ENCODE peak calls at places on chromosome 11, in four cellular contexts. R is adrenal gland, F is glomerular endothelial cell, C is NCI-H460. A is an unnamed sample.
A peak's percentile ranks its signal among the peaks of the same experiment; 100 is the strongest.

GRCh38 chr11:118883368-118884071 is at the start of gene CXCR5:
- DNase-seq in C (no peak), R (no peak), F (no peak), A (no peak)

GRCh38 chr11:46366661-46367161 is 14.8 kb upstream of the MDK start:
- DNase-seq in F (no peak), C (no peak), R (no peak), A (no peak)

GRCh38 chr11:1771273-1771672 is 7.5 kb upstream of the CTSD start:
- DNase-seq in R (peak; percentile 50), C (no peak), F (no peak), A (no peak)

GRCh38 chr11:120928506-120929062 is 95.3 kb upstream of the TBCEL start:
- DNase-seq in F (no peak), C (no peak), R (no peak), A (no peak)

GRCh38 chr11:16216831-16217230 is 139.5 kb downstream of the SOX6 start:
- DNase-seq in F (no peak), R (no peak), C (no peak), A (no peak)

GRCh38 chr11:102241026-102241425 is 76.3 kb upstream of the BIRC3 start:
- DNase-seq in F (no peak), C (no peak), R (no peak), A (no peak)

GRCh38 chr11:1744137-1744878 is 6.1 kb downstream of the IFITM10 start:
- DNase-seq in C (no peak), R (peak; percentile 86), F (no peak), A (no peak)

GRCh38 chr11:119376197-119376847 is 5.2 kb downstream of the USP2 start:
- DNase-seq in F (no peak), R (no peak), C (no peak), A (no peak)